ENCODE peak calls at places on chromosome 22, in six cellular contexts. N is AG08396, H is pons, R is lung microvascular endothelial cell, P is osteocyte, O is brain pericyte. M is an unnamed sample.
A peak's percentile ranks its signal among the peaks of the same experiment; 100 is the strongest.

GRCh38 chr22:47515384-47516125 is 753.1 kb downstream of the TBC1D22A start:
- DNase-seq in O (no peak), N (no peak), R (no peak), P (no peak), H (no peak), M (no peak)

GRCh38 chr22:30695351-30695762 is 683 bp downstream of the OSBP2 start:
- DNase-seq in P (no peak), R (no peak), H (no peak), O (no peak), N (no peak), M (no peak)

GRCh38 chr22:23119492-23120414 is 22.0 kb downstream of the RSPH14 start:
- DNase-seq in P (no peak), R (peak; percentile 58), O (no peak), N (no peak), H (no peak), M (peak; percentile 10)

GRCh38 chr22:45087802-45088201 is 75.9 kb upstream of the NUP50 start:
- DNase-seq in O (no peak), P (no peak), N (no peak), H (no peak), R (no peak), M (no peak)

GRCh38 chr22:48258841-48259240 is 1496.4 kb downstream of the TBC1D22A start:
- DNase-seq in O (no peak), N (no peak), H (no peak), P (no peak), R (no peak), M (no peak)

GRCh38 chr22:39819429-39819828 is 74.1 kb downstream of the ENTHD1 start:
- DNase-seq in P (no peak), H (no peak), R (no peak), O (no peak), N (no peak), M (no peak)

GRCh38 chr22:49760630-49761571 is 66.8 kb downstream of the BRD1 start:
- DNase-seq in O (no peak), R (no peak), P (no peak), H (no peak), N (no peak), M (no peak)

GRCh38 chr22:22870577-22871398 is 16.8 kb upstream of the IGLL5 start:
- DNase-seq in R (no peak), P (no peak), H (no peak), N (no peak), O (no peak), M (no peak)

GRCh38 chr22:22940961-22941605 is 53.5 kb downstream of the IGLL5 start:
- DNase-seq in P (peak; percentile 67), R (no peak), N (no peak), H (no peak), O (no peak), M (no peak)

GRCh38 chr22:21834869-21835268 is 32.6 kb downstream of the MAPK1 start:
- DNase-seq in N (no peak), H (no peak), P (no peak), R (no peak), O (no peak), M (no peak)

GRCh38 chr22:45583504-45583903 is 80.8 kb downstream of the FBLN1 start:
- DNase-seq in H (no peak), P (no peak), R (no peak), O (no peak), N (no peak), M (no peak)

GRCh38 chr22:28980326-28980725 is 81.3 kb downstream of the C22orf31 start:
- DNase-seq in R (no peak), N (no peak), H (no peak), O (no peak), P (no peak), M (no peak)

GRCh38 chr22:45309422-45310227 is at the start of gene FAM118A:
- DNase-seq in N (peak; percentile 99), R (peak; percentile 92), H (peak; percentile 88), O (peak; percentile 81), P (peak; percentile 99), M (peak; percentile 20)

GRCh38 chr22:47337161-47337621 is 574.7 kb downstream of the TBC1D22A start:
- DNase-seq in R (peak; percentile 28), H (peak; percentile 51), N (peak; percentile 68), P (no peak), O (no peak), M (no peak)

GRCh38 chr22:32309585-32310251 is 47.9 kb upstream of the RFPL3 start:
- DNase-seq in H (no peak), P (no peak), R (no peak), N (peak; percentile 2), O (no peak), M (no peak)

GRCh38 chr22:44783581-44783980 is 31.2 kb downstream of the ARHGAP8 start:
- DNase-seq in P (no peak), N (no peak), R (no peak), O (no peak), H (no peak), M (no peak)

GRCh38 chr22:41564563-41564962 is 3.8 kb downstream of the CSDC2 start:
- DNase-seq in R (no peak), H (no peak), O (no peak), N (no peak), P (no peak), M (no peak)

GRCh38 chr22:37448521-37449150 is 21.4 kb upstream of the ELFN2 start:
- DNase-seq in N (no peak), O (no peak), R (no peak), H (peak; percentile 39), P (no peak), M (no peak)

GRCh38 chr22:41128606-41129005 is 36.2 kb downstream of the EP300 start:
- DNase-seq in P (no peak), R (no peak), H (no peak), O (no peak), N (no peak), M (no peak)

GRCh38 chr22:28570697-28571373 is 108.8 kb downstream of the TTC28 start:
- DNase-seq in R (peak; percentile 10), O (no peak), P (no peak), N (no peak), H (no peak), M (no peak)

GRCh38 chr22:29299136-29299900 is 7.1 kb upstream of the GAS2L1 start:
- DNase-seq in R (no peak), H (no peak), P (peak; percentile 82), N (no peak), O (no peak), M (no peak)

GRCh38 chr22:43398246-43398645 is 13.6 kb upstream of the MPPED1 start:
- DNase-seq in N (no peak), H (no peak), P (no peak), R (no peak), O (no peak), M (no peak)

GRCh38 chr22:45757068-45757467 is 85.4 kb downstream of the ATXN10 start:
- DNase-seq in N (peak; percentile 47), P (peak; percentile 87), R (no peak), H (peak; percentile 44), O (no peak), M (no peak)

M was measured in glomerular endothelial cell.